ENCODE peak calls at places on chromosomes 5 and 9, in six cellular contexts. C, J, K, V, S and Z are unnamed samples.
A peak's percentile ranks its signal among the peaks of the same experiment; 100 is the strongest.

GRCh38 chr5:130066644-130067043 is 162.4 kb downstream of the CHSY3 start:
- DNase-seq in S (no peak), C (no peak), K (no peak), V (no peak), J (no peak), Z (peak; percentile 5)

GRCh38 chr9:131473891-131474290 is 28.8 kb upstream of the POMT1 start:
- DNase-seq in C (no peak), J (no peak), V (no peak), S (no peak), K (no peak), Z (no peak)

GRCh38 chr5:132389453-132390286 is 20.2 kb downstream of the SLC22A5 start:
- DNase-seq in V (no peak), J (peak; percentile 99), C (no peak), S (no peak), K (peak; percentile 98), Z (peak; percentile 90)

GRCh38 chr5:126267435-126267834 is 155.8 kb upstream of the GRAMD2B start:
- DNase-seq in C (no peak), V (no peak), K (peak; percentile 22), S (no peak), J (no peak), Z (peak; percentile 18)

GRCh38 chr5:155004138-155004744 is 9.3 kb upstream of the KIF4B start:
- DNase-seq in K (peak; percentile 56), S (peak; percentile 64), J (peak; percentile 31), C (peak; percentile 5), V (peak; percentile 57), Z (peak; percentile 34)

GRCh38 chr5:86971034-86971511 is 296.6 kb upstream of the RASA1 start:
- DNase-seq in S (no peak), V (peak; percentile 28), J (peak; percentile 18), K (peak; percentile 68), C (peak; percentile 26), Z (no peak)

GRCh38 chr9:31168161-31168560 is 1216.3 kb upstream of the ACO1 start:
- DNase-seq in S (no peak), V (no peak), J (no peak), C (no peak), K (no peak), Z (no peak)

GRCh38 chr5:147187163-147187562 is 47.7 kb upstream of the STK32A start:
- DNase-seq in C (no peak), S (no peak), K (no peak), J (no peak), V (no peak), Z (no peak)

GRCh38 chr5:135038202-135038828 is 4.3 kb upstream of the PITX1 start:
- DNase-seq in J (no peak), K (no peak), C (no peak), V (peak; percentile 42), S (peak; percentile 38), Z (no peak)

GRCh38 chr9:503881-504852 is 289.5 kb downstream of the DOCK8 start:
- DNase-seq in J (peak; percentile 43), K (peak; percentile 76), S (peak; percentile 94), V (peak; percentile 84), C (peak; percentile 91), Z (peak; percentile 90)

GRCh38 chr9:98168952-98169488 is 23.4 kb downstream of the CORO2A start:
- DNase-seq in K (peak; percentile 76), C (peak; percentile 18), S (peak; percentile 65), J (no peak), V (peak; percentile 79), Z (peak; percentile 50)

GRCh38 chr5:135438712-135439111 is 8.4 kb downstream of the DCANP1 start:
- DNase-seq in J (no peak), S (no peak), V (no peak), K (no peak), C (no peak), Z (no peak)

GRCh38 chr5:103866169-103866568 is 303.6 kb upstream of the NUDT12 start:
- DNase-seq in C (no peak), J (no peak), K (peak; percentile 50), S (no peak), V (no peak), Z (no peak)

GRCh38 chr9:136920069-136920468 is 24.5 kb downstream of the FBXW5 start:
- DNase-seq in K (no peak), J (no peak), C (no peak), V (no peak), S (no peak), Z (no peak)

GRCh38 chr5:54518146-54519082 is 855 bp downstream of the SNX18 start:
- DNase-seq in V (peak; percentile 60), J (no peak), S (peak; percentile 80), K (peak; percentile 21), C (peak; percentile 31), Z (peak; percentile 81)

GRCh38 chr9:112884086-112884485 is 6.6 kb downstream of the SLC46A2 start:
- DNase-seq in J (no peak), S (no peak), V (peak; percentile 52), K (peak; percentile 85), C (no peak), Z (peak; percentile 28)

GRCh38 chr5:16588434-16589214 is 28.2 kb downstream of the RETREG1 start:
- DNase-seq in V (no peak), K (peak; percentile 69), S (no peak), J (no peak), C (no peak), Z (peak; percentile 35)

GRCh38 chr9:35579130-35579529 is 25.9 kb upstream of the TESK1 start:
- DNase-seq in K (no peak), C (no peak), V (no peak), S (no peak), J (no peak), Z (no peak)

GRCh38 chr5:93677344-93678021 is 63.9 kb downstream of the POU5F2 start:
- DNase-seq in J (peak; percentile 42), C (no peak), K (peak; percentile 82), S (peak; percentile 88), V (peak; percentile 77), Z (peak; percentile 55)

GRCh38 chr5:1468247-1468612 is 23.0 kb upstream of the SLC6A3 start:
- DNase-seq in J (no peak), S (peak; percentile 77), C (peak; percentile 49), K (peak; percentile 24), V (peak; percentile 79), Z (peak; percentile 46)

GRCh38 chr5:133525048-133525447 is 87.3 kb downstream of the FSTL4 start:
- DNase-seq in K (no peak), C (no peak), V (no peak), S (peak; percentile 8), J (no peak), Z (no peak)

GRCh38 chr9:21174671-21175070 is 8.2 kb upstream of the IFNA21 start:
- DNase-seq in S (no peak), K (no peak), C (no peak), V (no peak), J (no peak), Z (no peak)

GRCh38 chr5:119255571-119256356 is 100.1 kb upstream of the TNFAIP8 start:
- DNase-seq in S (no peak), C (peak; percentile 54), J (peak; percentile 19), V (peak; percentile 90), K (peak; percentile 58), Z (peak; percentile 42)

GRCh38 chr5:33891731-33892418 is at the start of gene ADAMTS12:
- DNase-seq in K (no peak), J (no peak), C (no peak), S (peak; percentile 84), V (peak; percentile 71), Z (peak; percentile 41)

GRCh38 chr5:123220616-123221146 is 131.6 kb downstream of the PRDM6 start:
- DNase-seq in C (no peak), V (no peak), J (no peak), S (peak; percentile 59), K (no peak), Z (no peak)

GRCh38 chr9:128636024-128636390 is 20.6 kb downstream of the DYNC2I2 start:
- DNase-seq in K (peak; percentile 74), C (no peak), V (peak; percentile 80), S (peak; percentile 48), J (no peak), Z (peak; percentile 77)

GRCh38 chr5:2897276-2897990 is 146.0 kb upstream of the IRX2 start:
- DNase-seq in K (no peak), V (no peak), S (no peak), C (no peak), J (no peak), Z (no peak)

GRCh38 chr5:159441441-159441840 is 111.2 kb upstream of the IL12B start:
- DNase-seq in S (peak; percentile 56), V (peak; percentile 68), K (peak; percentile 15), C (peak; percentile 4), J (peak; percentile 15), Z (peak; percentile 34)
- TF ChIP-seq CTCF in S (peak; percentile 49), V (peak; percentile 60), K (peak; percentile 46), C (peak; percentile 7), J (peak; percentile 46), Z (no peak)

GRCh38 chr5:78574731-78575161 is 73.8 kb downstream of the LHFPL2 start:
- DNase-seq in K (peak; percentile 62), J (no peak), S (no peak), V (no peak), C (peak; percentile 13), Z (peak; percentile 43)
- TF ChIP-seq EZH2phosphoT487 in K (no peak), J (no peak), S (no peak), V (no peak), C (no peak), Z (no peak)

GRCh38 chr5:172003750-172004149 is 2.7 kb downstream of the FBXW11 start:
- DNase-seq in S (no peak), K (peak; percentile 54), V (no peak), C (no peak), J (no peak), Z (no peak)

GRCh38 chr5:172002840-172003512 is 3.5 kb downstream of the FBXW11 start:
- DNase-seq in K (no peak), J (no peak), V (no peak), S (no peak), C (no peak), Z (no peak)

GRCh38 chr5:172004824-172005237 is 1.6 kb downstream of the FBXW11 start:
- DNase-seq in J (no peak), V (no peak), K (no peak), C (peak; percentile 41), S (no peak), Z (no peak)

GRCh38 chr5:171999877-172000276 is 6.6 kb downstream of the FBXW11 start:
- DNase-seq in J (no peak), C (peak; percentile 60), K (no peak), V (peak; percentile 60), S (no peak), Z (no peak)

DNA sequence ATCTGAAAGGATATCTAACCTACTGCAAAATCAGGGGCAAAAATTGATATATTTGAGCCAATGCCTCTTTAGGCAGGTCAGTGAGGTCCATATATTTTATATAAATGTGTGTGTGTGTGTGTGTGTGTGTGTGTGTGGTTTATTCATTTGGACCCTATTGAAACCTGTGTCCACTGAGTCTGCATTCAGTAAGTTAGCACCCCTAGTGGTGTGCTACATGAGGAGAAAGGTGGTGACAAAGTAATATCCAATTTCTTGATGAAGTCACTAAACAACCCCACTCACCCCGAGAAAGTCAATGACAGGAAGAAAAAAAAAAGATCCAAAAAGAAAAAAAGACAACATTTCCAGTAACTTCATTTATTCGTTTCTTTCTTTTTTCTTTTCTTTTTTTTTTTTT is 4.1 kb downstream of the FBXW11 start:
- DNase-seq in C (peak; percentile 65), S (peak; percentile 57), J (peak; percentile 28), V (peak; percentile 51), K (peak; percentile 40), Z (no peak)
- TF ChIP-seq CTCF in C (peak; percentile 80), S (peak; percentile 65), J (peak; percentile 60), V (peak; percentile 60), K (peak; percentile 64), Z (peak; percentile 35)

DNA sequence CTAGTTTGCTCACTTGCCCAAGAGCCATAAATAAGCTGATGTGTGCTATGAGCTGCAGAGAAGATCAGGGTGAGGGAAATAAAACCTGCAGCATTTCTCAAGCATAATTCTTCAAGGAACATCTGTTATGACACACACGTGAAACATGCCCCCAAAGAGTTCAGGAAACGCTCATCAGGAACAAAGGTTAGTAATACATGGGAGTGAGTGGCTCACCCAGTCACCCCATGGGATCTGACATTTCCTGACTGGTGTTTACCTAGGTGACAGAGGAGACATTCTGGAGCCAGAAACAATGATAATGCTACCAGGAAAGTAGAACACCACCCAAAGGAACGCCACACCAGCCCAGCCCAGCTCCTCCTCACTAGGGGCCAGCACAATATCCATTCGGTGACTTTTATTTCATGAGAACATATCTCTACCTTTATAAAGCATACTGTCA is 66.0 kb downstream of the FRMD3 start:
- DNase-seq in J (no peak), K (peak; percentile 91), C (no peak), V (no peak), S (no peak), Z (peak; percentile 72)
- TF ChIP-seq EZH2phosphoT487 in J (no peak), K (no peak), C (no peak), V (no peak), S (no peak), Z (no peak)